ENCODE peak calls at places on chromosomes 12 and 14, in nine cellular contexts. C, N, O, K, Z, L, Y, P and R are unnamed samples.

GRCh38 chr14:23883684-23884540 is 69.7 kb upstream of the DHRS4 start:
- DNase-seq in C (no peak), N (no peak), O (no peak), K (no peak), Z (no peak), L (no peak), Y (no peak), P (no peak), R (no peak)

GRCh38 chr12:678747-679712 is 15.8 kb upstream of the NINJ2 start:
- DNase-seq in C (no peak), N (no peak), O (no peak), K (no peak), Z (no peak), L (no peak), Y (no peak), P (no peak), R (no peak)

GRCh38 chr12:38417101-38417500 is 100.5 kb downstream of the ALG10B start:
- DNase-seq in C (no peak), N (no peak), O (no peak), K (no peak), Z (no peak), L (no peak), Y (no peak), P (no peak), R (no peak)

GRCh38 chr12:131097247-131098177 is 143.8 kb downstream of the ADGRD1 start:
- DNase-seq in C (no peak), N (peak; percentile 42), O (no peak), K (no peak), Z (no peak), L (no peak), Y (no peak), P (no peak), R (no peak)

GRCh38 chr14:104602315-104602932 is 2.1 kb downstream of the TMEM179 start:
- DNase-seq in C (no peak), N (no peak), O (no peak), K (no peak), Z (no peak), L (no peak), Y (no peak), P (no peak), R (no peak)

GRCh38 chr12:132904718-132905328 is 17.4 kb upstream of the CHFR start:
- DNase-seq in C (no peak), N (peak; percentile 93), O (no peak), K (peak; percentile 64), Z (no peak), L (peak; percentile 81), Y (peak; percentile 69), P (no peak), R (no peak)

GRCh38 chr12:10381912-10382628 is 7.8 kb downstream of the KLRK1 start:
- DNase-seq in C (no peak), N (no peak), O (no peak), K (no peak), Z (no peak), L (no peak), Y (no peak), P (no peak), R (no peak)

GRCh38 chr12:30965613-30965985 is 39.1 kb downstream of the TSPAN11 start:
- DNase-seq in C (peak; percentile 21), N (no peak), O (no peak), K (no peak), Z (no peak), L (no peak), Y (no peak), P (no peak), R (no peak)

GRCh38 chr14:103101964-103102688 is 7.6 kb downstream of the EXOC3L4 start:
- DNase-seq in C (no peak), N (no peak), O (no peak), K (no peak), Z (no peak), L (no peak), Y (no peak), P (no peak), R (no peak)

GRCh38 chr12:69897744-69898143 is 72.7 kb downstream of the MYRFL start:
- DNase-seq in C (peak; percentile 27), N (no peak), O (peak; percentile 79), K (no peak), Z (no peak), L (no peak), Y (no peak), P (no peak), R (no peak)

GRCh38 chr12:15893260-15893659 is 11.1 kb downstream of the STRAP start:
- DNase-seq in C (no peak), N (no peak), O (no peak), K (no peak), Z (no peak), L (no peak), Y (no peak), P (no peak), R (no peak)

GRCh38 chr12:95051241-95051640 is 22.2 kb downstream of the NR2C1 start:
- DNase-seq in C (no peak), N (no peak), O (no peak), K (no peak), Z (no peak), L (no peak), Y (no peak), P (no peak), R (no peak)

GRCh38 chr12:3420693-3421092 is 70.3 kb upstream of the PRMT8 start:
- DNase-seq in C (no peak), N (no peak), O (no peak), K (no peak), Z (no peak), L (no peak), Y (no peak), P (no peak), R (no peak)

GRCh38 chr14:105056303-105056831 is 8.9 kb downstream of the GPR132 start:
- DNase-seq in C (no peak), N (peak; percentile 45), O (no peak), K (peak; percentile 16), Z (no peak), L (no peak), Y (no peak), P (no peak), R (no peak)

GRCh38 chr14:76514599-76514998 is 138.7 kb downstream of the ESRRB start:
- DNase-seq in C (no peak), N (no peak), O (no peak), K (peak; percentile 32), Z (peak; percentile 92), L (no peak), Y (no peak), P (peak; percentile 14), R (peak; percentile 42)

GRCh38 chr14:51650721-51651387 is 856 bp upstream of the FRMD6 start:
- DNase-seq in C (peak; percentile 78), N (peak; percentile 48), O (no peak), K (no peak), Z (no peak), L (no peak), Y (peak; percentile 24), P (no peak), R (peak; percentile 3)